ENCODE peak calls at places on chromosome 16, in seven cellular contexts. One of them, this sample, is unnamed.

GRCh38 chr16:391885-392335 is 5.1 kb upstream of the NME4 start:
- DNase-seq in A549: peak; percentile 83
- DNase-seq in mucosa of descending colon: peak; percentile 78
- DNase-seq in kidney: peak; percentile 78
- DNase-seq in fibroblast of mammary gland: peak; percentile 92
- DNase-seq in foreskin fibroblast: peak; percentile 78
- DNase-seq in dorsolateral prefrontal cortex: peak; percentile 53
- DNase-seq in this sample: peak; percentile 75

GRCh38 chr16:56424791-56425438 is 430 bp downstream of the AMFR start:
- DNase-seq in A549: no peak
- DNase-seq in fibroblast of mammary gland: peak; percentile 14
- DNase-seq in dorsolateral prefrontal cortex: no peak
- DNase-seq in kidney: peak; percentile 84
- DNase-seq in mucosa of descending colon: peak; percentile 73
- DNase-seq in foreskin fibroblast: no peak
- DNase-seq in this sample: no peak

GRCh38 chr16:48559462-48560211 is 50.3 kb downstream of the N4BP1 start:
- DNase-seq in dorsolateral prefrontal cortex: no peak
- DNase-seq in A549: no peak
- DNase-seq in mucosa of descending colon: no peak
- DNase-seq in fibroblast of mammary gland: peak; percentile 32
- DNase-seq in kidney: no peak
- DNase-seq in foreskin fibroblast: no peak
- DNase-seq in this sample: no peak

GRCh38 chr16:46632778-46633733 is 11.9 kb upstream of the SHCBP1 start:
- DNase-seq in dorsolateral prefrontal cortex: no peak
- DNase-seq in mucosa of descending colon: no peak
- DNase-seq in A549: no peak
- DNase-seq in kidney: peak; percentile 61
- DNase-seq in foreskin fibroblast: no peak
- DNase-seq in fibroblast of mammary gland: no peak
- DNase-seq in this sample: no peak

GRCh38 chr16:56075732-56076131 is 115.6 kb upstream of the GNAO1 start:
- DNase-seq in dorsolateral prefrontal cortex: no peak
- DNase-seq in mucosa of descending colon: no peak
- DNase-seq in fibroblast of mammary gland: no peak
- DNase-seq in foreskin fibroblast: no peak
- DNase-seq in kidney: no peak
- DNase-seq in A549: no peak
- DNase-seq in this sample: no peak

GRCh38 chr16:86732621-86733297 is 154.4 kb downstream of the FOXL1 start:
- DNase-seq in fibroblast of mammary gland: peak; percentile 46
- DNase-seq in kidney: no peak
- DNase-seq in mucosa of descending colon: no peak
- DNase-seq in A549: no peak
- DNase-seq in dorsolateral prefrontal cortex: no peak
- DNase-seq in foreskin fibroblast: peak; percentile 29
- DNase-seq in this sample: no peak

GRCh38 chr16:14485811-14486519 is 144.1 kb downstream of the PARN start:
- DNase-seq in dorsolateral prefrontal cortex: no peak
- DNase-seq in mucosa of descending colon: no peak
- DNase-seq in A549: no peak
- DNase-seq in foreskin fibroblast: no peak
- DNase-seq in fibroblast of mammary gland: peak; percentile 22
- DNase-seq in kidney: peak; percentile 36
- DNase-seq in this sample: no peak

GRCh38 chr16:17414421-17414820 is 56.3 kb downstream of the XYLT1 start:
- DNase-seq in A549: no peak
- DNase-seq in kidney: no peak
- DNase-seq in fibroblast of mammary gland: no peak
- DNase-seq in foreskin fibroblast: no peak
- DNase-seq in mucosa of descending colon: no peak
- DNase-seq in dorsolateral prefrontal cortex: no peak
- DNase-seq in this sample: peak; percentile 71

GRCh38 chr16:58026139-58026704 is 668 bp downstream of the MMP15 start:
- DNase-seq in fibroblast of mammary gland: peak; percentile 28
- DNase-seq in foreskin fibroblast: peak; percentile 47
- DNase-seq in kidney: peak; percentile 87
- DNase-seq in A549: peak; percentile 64
- DNase-seq in mucosa of descending colon: peak; percentile 74
- DNase-seq in dorsolateral prefrontal cortex: no peak
- DNase-seq in this sample: peak; percentile 18

GRCh38 chr16:87728026-87728425 is 37.8 kb downstream of the KLHDC4 start:
- DNase-seq in A549: no peak
- DNase-seq in fibroblast of mammary gland: no peak
- DNase-seq in kidney: no peak
- DNase-seq in foreskin fibroblast: no peak
- DNase-seq in dorsolateral prefrontal cortex: no peak
- DNase-seq in mucosa of descending colon: no peak
- DNase-seq in this sample: no peak

GRCh38 chr16:14553447-14553846 is 76.6 kb downstream of the PARN start:
- DNase-seq in A549: no peak
- DNase-seq in dorsolateral prefrontal cortex: no peak
- DNase-seq in fibroblast of mammary gland: no peak
- DNase-seq in foreskin fibroblast: no peak
- DNase-seq in mucosa of descending colon: no peak
- DNase-seq in kidney: no peak
- DNase-seq in this sample: no peak

GRCh38 chr16:18979936-18980335 is 3.8 kb upstream of the TMC7 start:
- DNase-seq in fibroblast of mammary gland: no peak
- DNase-seq in dorsolateral prefrontal cortex: no peak
- DNase-seq in foreskin fibroblast: no peak
- DNase-seq in kidney: no peak
- DNase-seq in A549: no peak
- DNase-seq in mucosa of descending colon: no peak
- DNase-seq in this sample: no peak

GRCh38 chr16:22321340-22322001 is 24.3 kb downstream of the POLR3E start:
- DNase-seq in mucosa of descending colon: peak; percentile 72
- DNase-seq in dorsolateral prefrontal cortex: peak; percentile 47
- DNase-seq in A549: peak; percentile 84
- DNase-seq in fibroblast of mammary gland: peak; percentile 76
- DNase-seq in kidney: no peak
- DNase-seq in foreskin fibroblast: peak; percentile 58
- DNase-seq in this sample: peak; percentile 87

GRCh38 chr16:54928421-54929089 is 2.1 kb upstream of the IRX5 start:
- DNase-seq in foreskin fibroblast: peak; percentile 52
- DNase-seq in mucosa of descending colon: peak; percentile 58
- DNase-seq in fibroblast of mammary gland: peak; percentile 41
- DNase-seq in dorsolateral prefrontal cortex: no peak
- DNase-seq in kidney: peak; percentile 95
- DNase-seq in A549: peak; percentile 69
- DNase-seq in this sample: peak; percentile 51

GRCh38 chr16:1158456-1159324 is 5.8 kb downstream of the CACNA1H start:
- DNase-seq in A549: no peak
- DNase-seq in dorsolateral prefrontal cortex: no peak
- DNase-seq in fibroblast of mammary gland: peak; percentile 8
- DNase-seq in mucosa of descending colon: peak; percentile 60
- DNase-seq in kidney: peak; percentile 93
- DNase-seq in foreskin fibroblast: no peak
- DNase-seq in this sample: no peak

GRCh38 chr16:17748005-17748719 is 277.4 kb upstream of the XYLT1 start:
- DNase-seq in mucosa of descending colon: no peak
- DNase-seq in A549: no peak
- DNase-seq in foreskin fibroblast: no peak
- DNase-seq in kidney: no peak
- DNase-seq in fibroblast of mammary gland: no peak
- DNase-seq in dorsolateral prefrontal cortex: no peak
- DNase-seq in this sample: no peak

GRCh38 chr16:84360170-84360569 is 8.2 kb upstream of the ATP2C2 start:
- DNase-seq in fibroblast of mammary gland: no peak
- DNase-seq in mucosa of descending colon: no peak
- DNase-seq in foreskin fibroblast: no peak
- DNase-seq in A549: no peak
- DNase-seq in dorsolateral prefrontal cortex: no peak
- DNase-seq in kidney: peak; percentile 50
- DNase-seq in this sample: no peak

DNA sequence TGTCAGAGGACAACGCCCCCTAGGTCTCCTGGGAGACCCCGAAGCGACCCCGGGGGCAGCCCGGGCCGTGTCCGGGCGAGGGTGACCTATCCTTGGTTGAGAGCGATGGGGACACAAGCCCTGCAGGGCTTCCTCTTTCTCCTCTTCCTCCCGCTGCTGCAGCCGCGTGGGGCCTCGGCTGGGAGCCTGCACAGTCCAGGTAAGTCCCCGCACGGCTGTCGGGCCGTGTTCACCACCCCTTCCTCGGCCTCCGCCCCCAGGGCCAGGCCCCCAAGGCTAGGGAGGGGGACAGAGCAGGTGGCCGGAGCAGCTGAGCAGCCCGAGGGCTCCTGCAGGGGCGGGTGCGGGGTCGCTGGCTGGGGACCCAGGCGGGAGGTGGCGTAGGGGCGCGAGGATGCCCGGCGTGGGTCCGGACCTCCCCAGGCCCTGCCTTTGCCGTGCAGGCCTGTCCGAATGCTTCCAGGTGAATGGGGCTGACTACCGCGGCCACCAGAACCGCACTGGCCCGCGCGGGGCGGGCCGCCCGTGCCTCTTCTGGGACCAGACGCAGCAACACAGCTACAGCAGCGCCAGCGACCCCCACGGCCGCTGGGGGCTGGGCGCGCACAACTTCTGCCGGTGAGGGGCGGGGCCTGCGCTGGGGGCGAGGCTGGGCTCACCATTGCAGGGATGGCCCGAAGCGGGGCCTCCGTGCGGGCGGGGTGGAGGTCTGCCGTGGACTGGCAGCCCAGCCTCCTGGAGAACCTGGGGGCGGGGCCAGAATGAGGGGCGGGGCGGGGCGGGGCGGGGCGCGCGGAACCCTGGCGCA is 545 bp downstream of the KREMEN2 start:
- DNase-seq in dorsolateral prefrontal cortex: no peak
- DNase-seq in mucosa of descending colon: peak; percentile 70
- DNase-seq in foreskin fibroblast: no peak
- DNase-seq in A549: peak; percentile 84
- DNase-seq in kidney: peak; percentile 80
- DNase-seq in fibroblast of mammary gland: no peak
- DNase-seq in this sample: peak; percentile 73
- H3K4me3 ChIP-seq in dorsolateral prefrontal cortex: peak overlapping the region; percentile 32
- H3K4me3 ChIP-seq in mucosa of descending colon: no peak overlapping the region
- H3K4me3 ChIP-seq in foreskin fibroblast: no peak overlapping the region
- H3K4me3 ChIP-seq in A549: peak overlapping the region; percentile 51
- H3K4me3 ChIP-seq in kidney: no peak overlapping the region
- H3K4me3 ChIP-seq in fibroblast of mammary gland: no peak overlapping the region
- H3K4me3 ChIP-seq in this sample: peak overlapping the region; percentile 32

DNA sequence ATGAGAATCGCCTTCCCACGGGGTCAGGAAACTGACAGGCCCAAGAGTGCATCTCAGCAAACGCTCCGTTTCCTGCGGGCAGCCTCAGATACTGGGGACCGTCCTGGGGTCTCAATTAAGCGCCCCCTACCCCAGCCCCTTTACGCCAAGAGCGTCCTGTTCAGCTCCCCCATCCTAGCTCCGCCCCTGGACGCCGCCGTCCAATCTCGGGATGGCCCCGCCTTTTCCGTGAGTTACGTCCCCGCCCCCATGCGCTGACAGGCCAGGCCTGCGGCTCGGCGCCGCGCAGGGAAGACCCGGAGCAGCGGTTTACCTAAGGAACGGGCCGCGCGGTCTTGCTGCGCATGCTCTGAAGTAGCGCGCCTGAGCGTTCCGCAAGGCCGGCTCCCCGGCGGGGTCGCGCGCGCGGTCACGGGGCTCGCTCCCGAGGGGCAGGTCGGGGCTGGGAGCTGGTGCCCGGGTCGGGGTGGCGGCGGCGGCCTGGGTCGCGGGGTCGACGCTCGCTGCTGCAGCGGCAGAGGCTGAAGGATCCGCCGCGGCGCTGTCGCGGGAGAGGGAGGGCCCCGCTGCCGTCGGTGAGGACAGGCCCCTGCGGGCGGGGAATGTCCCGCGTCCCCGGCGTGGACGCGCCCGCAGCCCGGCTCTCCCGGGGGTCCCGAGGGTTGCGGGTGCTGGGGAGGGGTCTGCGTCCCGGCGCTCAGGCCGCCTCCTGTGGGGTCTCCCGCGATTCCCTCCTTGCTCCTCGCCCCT is at the start of gene FLYWCH1:
- DNase-seq in kidney: peak; percentile 99
- DNase-seq in dorsolateral prefrontal cortex: peak; percentile 98
- DNase-seq in mucosa of descending colon: peak; percentile 100
- DNase-seq in fibroblast of mammary gland: peak; percentile 96
- DNase-seq in A549: peak; percentile 99
- DNase-seq in foreskin fibroblast: peak; percentile 98
- DNase-seq in this sample: peak; percentile 99
- TF ChIP-seq CTCF in kidney: no peak
- TF ChIP-seq CTCF in dorsolateral prefrontal cortex: no peak
- TF ChIP-seq CTCF in mucosa of descending colon: no peak
- TF ChIP-seq CTCF in fibroblast of mammary gland: no peak
- TF ChIP-seq CTCF in A549: no peak
- TF ChIP-seq CTCF in foreskin fibroblast: no peak
- TF ChIP-seq CTCF in this sample: no peak

DNA sequence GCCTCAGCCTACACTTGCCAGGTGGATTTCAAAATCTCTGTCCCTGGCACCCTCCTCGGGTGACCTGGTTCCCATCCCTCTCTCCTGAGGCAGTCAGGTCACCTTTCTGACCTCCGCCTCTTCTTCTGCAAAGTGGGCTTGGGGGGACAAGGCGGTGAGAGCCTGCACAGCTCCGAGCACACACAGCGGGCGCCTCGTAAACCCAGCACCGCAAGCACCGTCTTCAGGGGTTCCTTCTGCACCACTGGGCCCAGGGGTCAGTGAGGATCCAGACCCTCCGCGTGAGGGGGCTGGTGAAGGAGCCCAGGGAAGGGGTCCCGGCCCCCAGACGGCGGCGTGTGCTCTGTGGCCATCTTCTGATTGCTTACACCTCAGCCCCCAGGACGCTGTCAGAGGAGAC is 2.9 kb downstream of the CBFA2T3 start:
- DNase-seq in foreskin fibroblast: no peak
- DNase-seq in dorsolateral prefrontal cortex: no peak
- DNase-seq in A549: no peak
- DNase-seq in mucosa of descending colon: no peak
- DNase-seq in kidney: no peak
- DNase-seq in fibroblast of mammary gland: no peak
- DNase-seq in this sample: no peak
- H3K4me3 ChIP-seq in foreskin fibroblast: no peak overlapping the region
- H3K4me3 ChIP-seq in dorsolateral prefrontal cortex: no peak overlapping the region
- H3K4me3 ChIP-seq in A549: no peak overlapping the region
- H3K4me3 ChIP-seq in mucosa of descending colon: no peak overlapping the region
- H3K4me3 ChIP-seq in kidney: no peak overlapping the region
- H3K4me3 ChIP-seq in fibroblast of mammary gland: no peak overlapping the region
- H3K4me3 ChIP-seq in this sample: peak overlapping the region; percentile 84

DNA sequence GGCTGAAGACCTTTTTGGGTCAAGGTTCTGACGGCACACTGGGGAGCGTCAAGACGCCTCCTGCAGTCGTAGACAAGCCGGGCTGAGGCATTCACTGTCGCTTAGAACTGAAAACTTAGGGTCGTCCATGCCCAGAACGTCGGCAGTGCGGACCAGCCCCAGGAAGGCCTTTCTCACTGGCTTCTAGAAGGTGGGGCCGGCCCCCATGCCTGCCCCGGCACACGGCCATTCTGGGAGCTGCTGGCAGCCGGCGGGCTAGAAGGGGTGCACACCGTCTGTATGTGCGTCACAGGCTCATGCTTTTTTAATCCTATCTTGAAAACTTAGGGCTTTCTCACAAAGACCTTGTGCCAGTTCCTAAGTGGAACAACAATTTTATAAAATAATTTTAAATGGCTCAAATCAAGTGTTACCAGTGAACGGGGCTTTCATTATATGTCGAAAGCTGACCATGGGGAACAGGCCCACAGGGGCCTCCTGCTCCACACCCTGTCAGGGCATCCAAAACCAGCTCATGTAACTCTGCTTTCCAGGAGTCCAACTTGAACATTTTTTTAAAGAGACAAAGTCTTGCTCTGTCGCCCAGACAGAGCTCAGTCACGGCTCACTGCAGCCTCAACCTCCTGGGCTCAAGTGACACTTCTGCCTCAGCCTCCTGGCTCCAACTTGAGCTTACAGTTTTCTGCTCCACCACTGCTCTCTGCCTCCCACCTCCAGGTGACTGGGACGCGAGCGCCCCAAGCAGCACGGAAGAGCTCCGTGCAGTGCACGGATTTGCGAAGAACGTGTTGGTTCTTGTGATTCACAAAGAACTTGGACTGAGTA is 111.2 kb downstream of the ANKRD11 start:
- DNase-seq in A549: no peak
- DNase-seq in dorsolateral prefrontal cortex: no peak
- DNase-seq in fibroblast of mammary gland: peak; percentile 67
- DNase-seq in kidney: peak; percentile 67
- DNase-seq in mucosa of descending colon: no peak
- DNase-seq in foreskin fibroblast: no peak
- DNase-seq in this sample: no peak
- TF ChIP-seq CTCF in A549: no peak
- TF ChIP-seq CTCF in dorsolateral prefrontal cortex: no peak
- TF ChIP-seq CTCF in fibroblast of mammary gland: peak; percentile 9
- TF ChIP-seq CTCF in kidney: no peak
- TF ChIP-seq CTCF in mucosa of descending colon: no peak
- TF ChIP-seq CTCF in foreskin fibroblast: no peak
- TF ChIP-seq CTCF in this sample: no peak

This sample was measured in GM12865.